ENCODE peak calls at places on chromosomes 11 and 22, in four cellular contexts. One of them, this sample, is unnamed.

GRCh38 chr22:45496451-45496941 is 6.2 kb upstream of the FBLN1 start:
- ATAC-seq in lower lobe of right lung: peak; percentile 72
- ATAC-seq in activated T-cell treated with anti-CD3 and anti-CD28 coated beads, Interleukin-2, amount 50 U/mL, for 72 hours: no peak
- ATAC-seq in activated CD8-positive, alpha-beta T cell treated with anti-CD3 and anti-CD28 coated beads for 36 hours: no peak
- ATAC-seq in this sample: peak; percentile 77

GRCh38 chr22:45228401-45228754 is 12.3 kb downstream of the KIAA0930 start:
- ATAC-seq in lower lobe of right lung: peak; percentile 39
- ATAC-seq in activated T-cell treated with anti-CD3 and anti-CD28 coated beads, Interleukin-2, amount 50 U/mL, for 72 hours: no peak
- ATAC-seq in activated CD8-positive, alpha-beta T cell treated with anti-CD3 and anti-CD28 coated beads for 36 hours: no peak
- ATAC-seq in this sample: no peak

GRCh38 chr22:17171016-17171312 is 11.9 kb upstream of the HDHD5 start:
- ATAC-seq in activated T-cell treated with anti-CD3 and anti-CD28 coated beads, Interleukin-2, amount 50 U/mL, for 72 hours: no peak
- ATAC-seq in lower lobe of right lung: no peak
- ATAC-seq in activated CD8-positive, alpha-beta T cell treated with anti-CD3 and anti-CD28 coated beads for 36 hours: no peak
- ATAC-seq in this sample: no peak

GRCh38 chr11:15128621-15129020 is 13.9 kb downstream of the INSC start:
- ATAC-seq in activated CD8-positive, alpha-beta T cell treated with anti-CD3 and anti-CD28 coated beads for 36 hours: no peak
- ATAC-seq in activated T-cell treated with anti-CD3 and anti-CD28 coated beads, Interleukin-2, amount 50 U/mL, for 72 hours: no peak
- ATAC-seq in lower lobe of right lung: no peak
- ATAC-seq in this sample: no peak

GRCh38 chr11:43737194-43737575 is 56.6 kb downstream of the HSD17B12 start:
- ATAC-seq in activated CD8-positive, alpha-beta T cell treated with anti-CD3 and anti-CD28 coated beads for 36 hours: no peak
- ATAC-seq in lower lobe of right lung: no peak
- ATAC-seq in activated T-cell treated with anti-CD3 and anti-CD28 coated beads, Interleukin-2, amount 50 U/mL, for 72 hours: no peak
- ATAC-seq in this sample: no peak

GRCh38 chr11:44519989-44520737 is 45.3 kb upstream of the CD82 start:
- ATAC-seq in activated T-cell treated with anti-CD3 and anti-CD28 coated beads, Interleukin-2, amount 50 U/mL, for 72 hours: no peak
- ATAC-seq in activated CD8-positive, alpha-beta T cell treated with anti-CD3 and anti-CD28 coated beads for 36 hours: no peak
- ATAC-seq in lower lobe of right lung: peak; percentile 69
- ATAC-seq in this sample: peak; percentile 60

GRCh38 chr22:20940178-20940790 is 23.1 kb downstream of the CRKL start:
- ATAC-seq in activated T-cell treated with anti-CD3 and anti-CD28 coated beads, Interleukin-2, amount 50 U/mL, for 72 hours: no peak
- ATAC-seq in activated CD8-positive, alpha-beta T cell treated with anti-CD3 and anti-CD28 coated beads for 36 hours: no peak
- ATAC-seq in lower lobe of right lung: no peak
- ATAC-seq in this sample: peak; percentile 46

GRCh38 chr11:47908198-47908597 is 60.0 kb upstream of the NUP160 start:
- ATAC-seq in activated CD8-positive, alpha-beta T cell treated with anti-CD3 and anti-CD28 coated beads for 36 hours: no peak
- ATAC-seq in activated T-cell treated with anti-CD3 and anti-CD28 coated beads, Interleukin-2, amount 50 U/mL, for 72 hours: peak; percentile 55
- ATAC-seq in lower lobe of right lung: peak; percentile 74
- ATAC-seq in this sample: peak; percentile 57